ENCODE peak calls at places on chromosomes 11 and 22, in nine cellular contexts. L is GDM1, N is AG09319, G is BE2C, Z is left lung, A is NCI-H2029, B is GM04503, E is adrenal gland, X is GM12865. U is an unnamed sample.

GRCh38 chr22:50469377-50470305 is 5.2 kb downstream of the SBF1 start:
- DNase-seq in N (no peak), B (no peak), G (no peak), L (peak; percentile 70), E (peak; percentile 70), Z (peak; percentile 87), X (peak; percentile 98), A (no peak), U (no peak)

GRCh38 chr22:45435544-45436139 is 22.1 kb downstream of the RIBC2 start:
- DNase-seq in L (peak; percentile 68), N (peak; percentile 81), A (peak; percentile 42), E (peak; percentile 85), Z (peak; percentile 92), X (peak; percentile 88), G (peak; percentile 83), B (peak; percentile 48), U (peak; percentile 92)

GRCh38 chr11:128180446-128181089 is 406.8 kb downstream of the ETS1 start:
- DNase-seq in L (no peak), Z (no peak), G (no peak), E (no peak), B (peak; percentile 84), A (no peak), X (no peak), N (no peak), U (no peak)

GRCh38 chr11:73553266-73553665 is 44.6 kb downstream of the FAM168A start:
- DNase-seq in L (no peak), B (no peak), Z (no peak), G (no peak), N (no peak), A (no peak), X (no peak), E (no peak), U (no peak)

GRCh38 chr11:124644426-124645280 is 22.0 kb downstream of the TBRG1 start:
- DNase-seq in B (peak; percentile 21), X (peak; percentile 55), L (peak; percentile 19), N (peak; percentile 44), Z (no peak), G (peak; percentile 50), E (peak; percentile 51), A (peak; percentile 14), U (peak; percentile 62)

GRCh38 chr11:69403556-69404215 is 77.8 kb upstream of the LINC01488 start:
- DNase-seq in X (no peak), B (peak; percentile 45), N (no peak), A (no peak), G (no peak), E (no peak), Z (no peak), L (no peak), U (no peak)

GRCh38 chr11:72617080-72617744 is 57.0 kb downstream of the PDE2A start:
- DNase-seq in G (no peak), A (no peak), E (peak; percentile 46), N (no peak), B (no peak), L (no peak), X (no peak), Z (no peak), U (no peak)

GRCh38 chr11:28834877-28835276 is 726.7 kb downstream of the METTL15 start:
- DNase-seq in E (no peak), X (no peak), B (peak; percentile 49), Z (no peak), L (no peak), A (no peak), N (no peak), G (no peak), U (no peak)

GRCh38 chr11:59197990-59198389 is 14.7 kb downstream of the MPEG1 start:
- DNase-seq in A (peak; percentile 28), Z (peak; percentile 90), E (peak; percentile 90), G (peak; percentile 66), X (no peak), L (no peak), N (no peak), B (peak; percentile 50), U (no peak)

GRCh38 chr11:62145261-62145871 is 21.6 kb downstream of the INCENP start:
- DNase-seq in N (no peak), E (no peak), X (no peak), G (no peak), L (no peak), B (no peak), Z (no peak), A (no peak), U (no peak)

GRCh38 chr11:73991471-73992006 is 8.9 kb upstream of the UCP2 start:
- DNase-seq in E (no peak), Z (no peak), X (peak; percentile 62), L (no peak), A (no peak), N (no peak), G (no peak), B (no peak), U (no peak)

GRCh38 chr11:65112551-65113360 is 1.1 kb downstream of the TM7SF2 start:
- DNase-seq in X (peak; percentile 83), E (peak; percentile 64), A (peak; percentile 16), B (no peak), L (peak; percentile 61), Z (peak; percentile 92), N (no peak), G (peak; percentile 65), U (peak; percentile 73)

GRCh38 chr11:116733959-116734517 is 38.7 kb downstream of the BUD13 start:
- DNase-seq in E (no peak), X (peak; percentile 43), L (peak; percentile 61), A (no peak), G (no peak), Z (no peak), B (no peak), N (no peak), U (no peak)

GRCh38 chr11:106381895-106382294 is 304.4 kb downstream of the AASDHPPT start:
- DNase-seq in A (no peak), E (no peak), L (no peak), B (no peak), X (no peak), N (no peak), G (no peak), Z (no peak), U (no peak)

GRCh38 chr11:104705475-104706195 is 192.6 kb downstream of the CASP12 start:
- DNase-seq in N (no peak), L (peak; percentile 3), B (no peak), A (no peak), E (peak; percentile 57), Z (no peak), G (no peak), X (peak; percentile 87), U (no peak)

GRCh38 chr11:34997872-34998548 is 81.6 kb downstream of the PDHX start:
- DNase-seq in E (no peak), B (no peak), N (no peak), A (no peak), G (no peak), X (no peak), Z (no peak), L (peak; percentile 15), U (no peak)

GRCh38 chr11:13311570-13311969 is 34.0 kb downstream of the BMAL1 start:
- DNase-seq in E (no peak), B (no peak), L (no peak), N (no peak), X (no peak), Z (no peak), G (no peak), A (no peak), U (no peak)

GRCh38 chr11:61131586-61131985 is 29.3 kb downstream of the CD5 start:
- DNase-seq in Z (no peak), A (no peak), E (no peak), N (no peak), B (no peak), X (no peak), G (no peak), L (no peak), U (no peak)

GRCh38 chr22:46688949-46689348 is 49.1 kb downstream of the CERK start:
- DNase-seq in B (no peak), E (no peak), A (no peak), X (no peak), Z (no peak), N (no peak), G (no peak), L (no peak), U (no peak)

GRCh38 chr22:21697866-21698265 is 32.1 kb downstream of the PPIL2 start:
- DNase-seq in X (no peak), B (peak; percentile 13), A (no peak), E (no peak), N (no peak), L (no peak), Z (no peak), G (no peak), U (no peak)

GRCh38 chr11:47863189-47863892 is 15.2 kb upstream of the NUP160 start:
- DNase-seq in L (no peak), E (no peak), G (no peak), A (no peak), N (peak; percentile 95), B (peak; percentile 92), X (peak; percentile 60), Z (no peak), U (no peak)

GRCh38 chr11:17063171-17064002 is 14.1 kb downstream of the RPS13 start:
- DNase-seq in B (no peak), Z (peak; percentile 83), X (peak; percentile 70), E (peak; percentile 57), A (peak; percentile 16), N (no peak), L (peak; percentile 37), G (peak; percentile 63), U (peak; percentile 74)